ENCODE peak calls at places on chromosomes 13 and 19, in eight cellular contexts. One of them, this sample, is unnamed.

GRCh38 chr13:24692541-24692940 is 12.3 kb downstream of the ATP12A start:
- DNase-seq in skeletal muscle cell: no peak
- DNase-seq in omental fat pad: no peak
- DNase-seq in GM23338: no peak
- DNase-seq in transverse colon: no peak
- DNase-seq in T1000: no peak
- DNase-seq in cardiac fibroblast: peak; percentile 73
- DNase-seq in AG09309: peak; percentile 35
- DNase-seq in this sample: no peak

GRCh38 chr19:1177322-1178114 is 3.5 kb upstream of the SBNO2 start:
- DNase-seq in skeletal muscle cell: peak; percentile 85
- DNase-seq in T1000: peak; percentile 98
- DNase-seq in transverse colon: no peak
- DNase-seq in GM23338: no peak
- DNase-seq in omental fat pad: no peak
- DNase-seq in AG09309: peak; percentile 93
- DNase-seq in cardiac fibroblast: peak; percentile 94
- DNase-seq in this sample: peak; percentile 97

GRCh38 chr13:44355643-44356042 is 18.0 kb upstream of the SERP2 start:
- DNase-seq in GM23338: no peak
- DNase-seq in AG09309: no peak
- DNase-seq in skeletal muscle cell: no peak
- DNase-seq in T1000: no peak
- DNase-seq in omental fat pad: no peak
- DNase-seq in transverse colon: no peak
- DNase-seq in cardiac fibroblast: no peak
- DNase-seq in this sample: no peak

GRCh38 chr13:39072842-39073241 is 34.6 kb downstream of the NHLRC3 start:
- DNase-seq in AG09309: no peak
- DNase-seq in cardiac fibroblast: no peak
- DNase-seq in T1000: no peak
- DNase-seq in transverse colon: no peak
- DNase-seq in omental fat pad: no peak
- DNase-seq in GM23338: no peak
- DNase-seq in skeletal muscle cell: no peak
- DNase-seq in this sample: no peak

GRCh38 chr13:22744688-22745452 is 435.9 kb upstream of the SGCG start:
- DNase-seq in T1000: no peak
- DNase-seq in cardiac fibroblast: no peak
- DNase-seq in transverse colon: no peak
- DNase-seq in omental fat pad: no peak
- DNase-seq in GM23338: no peak
- DNase-seq in skeletal muscle cell: no peak
- DNase-seq in AG09309: no peak
- DNase-seq in this sample: no peak

GRCh38 chr19:44609219-44609618 is 4.1 kb upstream of the IGSF23 start:
- DNase-seq in GM23338: no peak
- DNase-seq in skeletal muscle cell: no peak
- DNase-seq in AG09309: no peak
- DNase-seq in transverse colon: no peak
- DNase-seq in omental fat pad: no peak
- DNase-seq in cardiac fibroblast: no peak
- DNase-seq in T1000: no peak
- DNase-seq in this sample: peak; percentile 37

GRCh38 chr19:54574527-54575056 is 1.0 kb downstream of the LILRA2 start:
- DNase-seq in GM23338: no peak
- DNase-seq in T1000: no peak
- DNase-seq in transverse colon: no peak
- DNase-seq in cardiac fibroblast: no peak
- DNase-seq in AG09309: no peak
- DNase-seq in skeletal muscle cell: no peak
- DNase-seq in omental fat pad: no peak
- DNase-seq in this sample: no peak

GRCh38 chr19:32404213-32404938 is 1.2 kb upstream of the DPY19L3 start:
- DNase-seq in transverse colon: no peak
- DNase-seq in omental fat pad: no peak
- DNase-seq in GM23338: peak; percentile 57
- DNase-seq in cardiac fibroblast: no peak
- DNase-seq in T1000: no peak
- DNase-seq in skeletal muscle cell: no peak
- DNase-seq in AG09309: no peak
- DNase-seq in this sample: no peak

GRCh38 chr13:44300895-44301638 is 72.6 kb upstream of the SERP2 start:
- DNase-seq in AG09309: no peak
- DNase-seq in skeletal muscle cell: peak; percentile 36
- DNase-seq in transverse colon: no peak
- DNase-seq in omental fat pad: no peak
- DNase-seq in T1000: no peak
- DNase-seq in GM23338: no peak
- DNase-seq in cardiac fibroblast: peak; percentile 83
- DNase-seq in this sample: peak; percentile 61

GRCh38 chr13:87128006-87128405 is 543.2 kb upstream of the SLITRK5 start:
- DNase-seq in T1000: no peak
- DNase-seq in AG09309: no peak
- DNase-seq in cardiac fibroblast: peak; percentile 59
- DNase-seq in omental fat pad: no peak
- DNase-seq in skeletal muscle cell: peak; percentile 31
- DNase-seq in transverse colon: no peak
- DNase-seq in GM23338: peak; percentile 85
- DNase-seq in this sample: peak; percentile 89

GRCh38 chr19:1935484-1936208 is 5.3 kb upstream of the CSNK1G2 start:
- DNase-seq in AG09309: no peak
- DNase-seq in omental fat pad: no peak
- DNase-seq in skeletal muscle cell: no peak
- DNase-seq in GM23338: peak; percentile 63
- DNase-seq in transverse colon: no peak
- DNase-seq in T1000: no peak
- DNase-seq in cardiac fibroblast: peak; percentile 82
- DNase-seq in this sample: peak; percentile 51

GRCh38 chr13:40615619-40616018 is 50.8 kb downstream of the FOXO1 start:
- DNase-seq in skeletal muscle cell: no peak
- DNase-seq in transverse colon: no peak
- DNase-seq in omental fat pad: no peak
- DNase-seq in cardiac fibroblast: no peak
- DNase-seq in GM23338: no peak
- DNase-seq in AG09309: no peak
- DNase-seq in T1000: no peak
- DNase-seq in this sample: no peak

GRCh38 chr19:57887195-57887941 is 1.5 kb downstream of the ZNF814 start:
- DNase-seq in transverse colon: peak; percentile 12
- DNase-seq in cardiac fibroblast: peak; percentile 50
- DNase-seq in skeletal muscle cell: no peak
- DNase-seq in AG09309: no peak
- DNase-seq in GM23338: peak; percentile 96
- DNase-seq in T1000: no peak
- DNase-seq in omental fat pad: no peak
- DNase-seq in this sample: no peak

GRCh38 chr13:108227651-108228272 is 9.6 kb downstream of the ABHD13 start:
- DNase-seq in AG09309: no peak
- DNase-seq in T1000: no peak
- DNase-seq in GM23338: peak; percentile 43
- DNase-seq in omental fat pad: no peak
- DNase-seq in cardiac fibroblast: peak; percentile 64
- DNase-seq in skeletal muscle cell: no peak
- DNase-seq in transverse colon: no peak
- DNase-seq in this sample: peak; percentile 21

GRCh38 chr19:54549224-54549623 is 24.4 kb upstream of the LILRA2 start:
- DNase-seq in T1000: no peak
- DNase-seq in AG09309: no peak
- DNase-seq in skeletal muscle cell: no peak
- DNase-seq in cardiac fibroblast: no peak
- DNase-seq in transverse colon: no peak
- DNase-seq in GM23338: no peak
- DNase-seq in omental fat pad: no peak
- DNase-seq in this sample: no peak

GRCh38 chr19:5142725-5143097 is 173.8 kb downstream of the KDM4B start:
- DNase-seq in omental fat pad: no peak
- DNase-seq in transverse colon: no peak
- DNase-seq in skeletal muscle cell: no peak
- DNase-seq in cardiac fibroblast: no peak
- DNase-seq in AG09309: no peak
- DNase-seq in T1000: no peak
- DNase-seq in GM23338: no peak
- DNase-seq in this sample: no peak

GRCh38 chr13:85638815-85639393 is 160.3 kb downstream of the SLITRK6 start:
- DNase-seq in omental fat pad: no peak
- DNase-seq in AG09309: no peak
- DNase-seq in T1000: no peak
- DNase-seq in cardiac fibroblast: no peak
- DNase-seq in skeletal muscle cell: no peak
- DNase-seq in GM23338: no peak
- DNase-seq in transverse colon: no peak
- DNase-seq in this sample: no peak

GRCh38 chr13:23044906-23045305 is 135.9 kb upstream of the SGCG start:
- DNase-seq in omental fat pad: no peak
- DNase-seq in GM23338: no peak
- DNase-seq in AG09309: no peak
- DNase-seq in skeletal muscle cell: no peak
- DNase-seq in cardiac fibroblast: no peak
- DNase-seq in transverse colon: no peak
- DNase-seq in T1000: no peak
- DNase-seq in this sample: no peak

GRCh38 chr19:4323692-4324091 is 14.9 kb downstream of the STAP2 start:
- DNase-seq in transverse colon: no peak
- DNase-seq in cardiac fibroblast: no peak
- DNase-seq in omental fat pad: no peak
- DNase-seq in AG09309: no peak
- DNase-seq in T1000: no peak
- DNase-seq in GM23338: no peak
- DNase-seq in skeletal muscle cell: no peak
- DNase-seq in this sample: no peak

GRCh38 chr13:77729502-77730221 is 32.2 kb downstream of the SLAIN1 start:
- DNase-seq in cardiac fibroblast: no peak
- DNase-seq in transverse colon: no peak
- DNase-seq in omental fat pad: no peak
- DNase-seq in skeletal muscle cell: no peak
- DNase-seq in T1000: no peak
- DNase-seq in AG09309: no peak
- DNase-seq in GM23338: no peak
- DNase-seq in this sample: no peak

GRCh38 chr19:18419195-18419698 is at the start of gene SSBP4:
- DNase-seq in cardiac fibroblast: peak; percentile 89
- DNase-seq in skeletal muscle cell: no peak
- DNase-seq in T1000: peak; percentile 61
- DNase-seq in AG09309: no peak
- DNase-seq in transverse colon: peak; percentile 75
- DNase-seq in GM23338: peak; percentile 88
- DNase-seq in omental fat pad: no peak
- DNase-seq in this sample: peak; percentile 78